ENCODE peak calls at places on chromosomes 3 and 15, in seven cellular contexts. One of them, this sample, is unnamed.

GRCh38 chr15:88982304-88982945 is 69.2 kb upstream of the MFGE8 start:
- DNase-seq in B cell: no peak
- DNase-seq in LoVo: no peak
- DNase-seq in AG20443: peak
- DNase-seq in GM10248: peak
- DNase-seq in AG04450: no peak
- DNase-seq in activated T-helper 2 cell treated with anti-CD3 and anti-CD28 coated beads, Interferon-gamma antibody, Interleukin-2, Interleukin-4, amounts not matched to agents 10 μg/mL and 5 μg/mL and 100 μg/mL, durations not matched to agents 14 hours and 24 hours and 36 hours: no peak
- DNase-seq in this sample: no peak

GRCh38 chr3:137709011-137709601 is 55.0 kb upstream of the SOX14 start:
- DNase-seq in activated T-helper 2 cell treated with anti-CD3 and anti-CD28 coated beads, Interferon-gamma antibody, Interleukin-2, Interleukin-4, amounts not matched to agents 10 μg/mL and 5 μg/mL and 100 μg/mL, durations not matched to agents 14 hours and 24 hours and 36 hours: no peak
- DNase-seq in GM10248: peak
- DNase-seq in LoVo: peak
- DNase-seq in AG20443: no peak
- DNase-seq in B cell: no peak
- DNase-seq in AG04450: no peak
- DNase-seq in this sample: no peak

GRCh38 chr3:46979958-46980497 is 562 bp downstream of the NBEAL2 start:
- DNase-seq in activated T-helper 2 cell treated with anti-CD3 and anti-CD28 coated beads, Interferon-gamma antibody, Interleukin-2, Interleukin-4, amounts not matched to agents 10 μg/mL and 5 μg/mL and 100 μg/mL, durations not matched to agents 14 hours and 24 hours and 36 hours: no peak
- DNase-seq in B cell: no peak
- DNase-seq in AG04450: no peak
- DNase-seq in LoVo: peak
- DNase-seq in AG20443: peak
- DNase-seq in GM10248: no peak
- DNase-seq in this sample: peak

GRCh38 chr3:632571-633170 is 436.1 kb downstream of the CHL1 start:
- DNase-seq in AG20443: no peak
- DNase-seq in LoVo: peak
- DNase-seq in AG04450: no peak
- DNase-seq in activated T-helper 2 cell treated with anti-CD3 and anti-CD28 coated beads, Interferon-gamma antibody, Interleukin-2, Interleukin-4, amounts not matched to agents 10 μg/mL and 5 μg/mL and 100 μg/mL, durations not matched to agents 14 hours and 24 hours and 36 hours: no peak
- DNase-seq in GM10248: peak
- DNase-seq in B cell: peak
- DNase-seq in this sample: peak

GRCh38 chr3:156781310-156782230 is 44.6 kb upstream of the LEKR1 start:
- DNase-seq in GM10248: no peak
- DNase-seq in AG04450: no peak
- DNase-seq in activated T-helper 2 cell treated with anti-CD3 and anti-CD28 coated beads, Interferon-gamma antibody, Interleukin-2, Interleukin-4, amounts not matched to agents 10 μg/mL and 5 μg/mL and 100 μg/mL, durations not matched to agents 14 hours and 24 hours and 36 hours: no peak
- DNase-seq in AG20443: peak
- DNase-seq in LoVo: peak
- DNase-seq in B cell: no peak
- DNase-seq in this sample: no peak

GRCh38 chr3:174062923-174063322 is 665.4 kb downstream of the NLGN1 start:
- DNase-seq in activated T-helper 2 cell treated with anti-CD3 and anti-CD28 coated beads, Interferon-gamma antibody, Interleukin-2, Interleukin-4, amounts not matched to agents 10 μg/mL and 5 μg/mL and 100 μg/mL, durations not matched to agents 14 hours and 24 hours and 36 hours: no peak
- DNase-seq in LoVo: no peak
- DNase-seq in GM10248: no peak
- DNase-seq in AG04450: no peak
- DNase-seq in AG20443: no peak
- DNase-seq in B cell: no peak
- DNase-seq in this sample: no peak

GRCh38 chr3:147384210-147385058 is 21.9 kb downstream of the ZIC4 start:
- DNase-seq in activated T-helper 2 cell treated with anti-CD3 and anti-CD28 coated beads, Interferon-gamma antibody, Interleukin-2, Interleukin-4, amounts not matched to agents 10 μg/mL and 5 μg/mL and 100 μg/mL, durations not matched to agents 14 hours and 24 hours and 36 hours: no peak
- DNase-seq in LoVo: no peak
- DNase-seq in GM10248: no peak
- DNase-seq in AG04450: no peak
- DNase-seq in B cell: no peak
- DNase-seq in AG20443: no peak
- DNase-seq in this sample: no peak

GRCh38 chr3:114213669-114214541 is 23.5 kb downstream of the ZNF80 start:
- DNase-seq in AG20443: peak
- DNase-seq in B cell: peak
- DNase-seq in LoVo: no peak
- DNase-seq in AG04450: peak
- DNase-seq in GM10248: peak
- DNase-seq in activated T-helper 2 cell treated with anti-CD3 and anti-CD28 coated beads, Interferon-gamma antibody, Interleukin-2, Interleukin-4, amounts not matched to agents 10 μg/mL and 5 μg/mL and 100 μg/mL, durations not matched to agents 14 hours and 24 hours and 36 hours: peak
- DNase-seq in this sample: peak

GRCh38 chr3:156150434-156151066 is 30.2 kb downstream of the KCNAB1 start:
- DNase-seq in activated T-helper 2 cell treated with anti-CD3 and anti-CD28 coated beads, Interferon-gamma antibody, Interleukin-2, Interleukin-4, amounts not matched to agents 10 μg/mL and 5 μg/mL and 100 μg/mL, durations not matched to agents 14 hours and 24 hours and 36 hours: no peak
- DNase-seq in B cell: peak
- DNase-seq in AG04450: peak
- DNase-seq in AG20443: peak
- DNase-seq in LoVo: peak
- DNase-seq in GM10248: peak
- DNase-seq in this sample: peak

GRCh38 chr3:120018299-120018698 is 75.9 kb downstream of the GSK3B start:
- DNase-seq in AG20443: no peak
- DNase-seq in LoVo: no peak
- DNase-seq in AG04450: no peak
- DNase-seq in B cell: no peak
- DNase-seq in GM10248: no peak
- DNase-seq in activated T-helper 2 cell treated with anti-CD3 and anti-CD28 coated beads, Interferon-gamma antibody, Interleukin-2, Interleukin-4, amounts not matched to agents 10 μg/mL and 5 μg/mL and 100 μg/mL, durations not matched to agents 14 hours and 24 hours and 36 hours: no peak
- DNase-seq in this sample: no peak

GRCh38 chr3:128378631-128379347 is 87.9 kb downstream of the DNAJB8 start:
- DNase-seq in AG04450: peak
- DNase-seq in B cell: no peak
- DNase-seq in AG20443: peak
- DNase-seq in LoVo: no peak
- DNase-seq in GM10248: no peak
- DNase-seq in activated T-helper 2 cell treated with anti-CD3 and anti-CD28 coated beads, Interferon-gamma antibody, Interleukin-2, Interleukin-4, amounts not matched to agents 10 μg/mL and 5 μg/mL and 100 μg/mL, durations not matched to agents 14 hours and 24 hours and 36 hours: no peak
- DNase-seq in this sample: no peak

GRCh38 chr15:93288718-93289117 is 199.7 kb upstream of the RGMA start:
- DNase-seq in AG04450: no peak
- DNase-seq in AG20443: no peak
- DNase-seq in activated T-helper 2 cell treated with anti-CD3 and anti-CD28 coated beads, Interferon-gamma antibody, Interleukin-2, Interleukin-4, amounts not matched to agents 10 μg/mL and 5 μg/mL and 100 μg/mL, durations not matched to agents 14 hours and 24 hours and 36 hours: no peak
- DNase-seq in GM10248: no peak
- DNase-seq in B cell: no peak
- DNase-seq in LoVo: no peak
- DNase-seq in this sample: peak

GRCh38 chr3:197003461-197004385 is 25.9 kb downstream of the MELTF start:
- DNase-seq in AG20443: no peak
- DNase-seq in GM10248: no peak
- DNase-seq in LoVo: peak
- DNase-seq in activated T-helper 2 cell treated with anti-CD3 and anti-CD28 coated beads, Interferon-gamma antibody, Interleukin-2, Interleukin-4, amounts not matched to agents 10 μg/mL and 5 μg/mL and 100 μg/mL, durations not matched to agents 14 hours and 24 hours and 36 hours: no peak
- DNase-seq in B cell: no peak
- DNase-seq in AG04450: no peak
- DNase-seq in this sample: peak

GRCh38 chr15:32649336-32649735 is 7.8 kb downstream of the SCG5 start:
- DNase-seq in AG20443: peak
- DNase-seq in B cell: no peak
- DNase-seq in GM10248: no peak
- DNase-seq in LoVo: no peak
- DNase-seq in AG04450: no peak
- DNase-seq in activated T-helper 2 cell treated with anti-CD3 and anti-CD28 coated beads, Interferon-gamma antibody, Interleukin-2, Interleukin-4, amounts not matched to agents 10 μg/mL and 5 μg/mL and 100 μg/mL, durations not matched to agents 14 hours and 24 hours and 36 hours: no peak
- DNase-seq in this sample: no peak

GRCh38 chr3:86537171-86537570 is 453.8 kb downstream of the VGLL3 start:
- DNase-seq in activated T-helper 2 cell treated with anti-CD3 and anti-CD28 coated beads, Interferon-gamma antibody, Interleukin-2, Interleukin-4, amounts not matched to agents 10 μg/mL and 5 μg/mL and 100 μg/mL, durations not matched to agents 14 hours and 24 hours and 36 hours: no peak
- DNase-seq in AG04450: no peak
- DNase-seq in AG20443: no peak
- DNase-seq in LoVo: no peak
- DNase-seq in B cell: no peak
- DNase-seq in GM10248: no peak
- DNase-seq in this sample: no peak

GRCh38 chr3:151008699-151009098 is 36.2 kb upstream of the CLRN1 start:
- DNase-seq in LoVo: no peak
- DNase-seq in AG20443: peak
- DNase-seq in B cell: no peak
- DNase-seq in GM10248: no peak
- DNase-seq in activated T-helper 2 cell treated with anti-CD3 and anti-CD28 coated beads, Interferon-gamma antibody, Interleukin-2, Interleukin-4, amounts not matched to agents 10 μg/mL and 5 μg/mL and 100 μg/mL, durations not matched to agents 14 hours and 24 hours and 36 hours: no peak
- DNase-seq in AG04450: peak
- DNase-seq in this sample: no peak

GRCh38 chr15:78306176-78306774 is 6.9 kb upstream of the SKIC8 start:
- DNase-seq in activated T-helper 2 cell treated with anti-CD3 and anti-CD28 coated beads, Interferon-gamma antibody, Interleukin-2, Interleukin-4, amounts not matched to agents 10 μg/mL and 5 μg/mL and 100 μg/mL, durations not matched to agents 14 hours and 24 hours and 36 hours: no peak
- DNase-seq in GM10248: no peak
- DNase-seq in AG20443: peak
- DNase-seq in AG04450: peak
- DNase-seq in LoVo: no peak
- DNase-seq in B cell: no peak
- DNase-seq in this sample: no peak

GRCh38 chr3:196168808-196169391 is 42.3 kb downstream of the ZDHHC19 start:
- DNase-seq in activated T-helper 2 cell treated with anti-CD3 and anti-CD28 coated beads, Interferon-gamma antibody, Interleukin-2, Interleukin-4, amounts not matched to agents 10 μg/mL and 5 μg/mL and 100 μg/mL, durations not matched to agents 14 hours and 24 hours and 36 hours: no peak
- DNase-seq in B cell: no peak
- DNase-seq in AG04450: no peak
- DNase-seq in AG20443: no peak
- DNase-seq in GM10248: no peak
- DNase-seq in LoVo: peak
- DNase-seq in this sample: no peak

GRCh38 chr3:53628546-53629395 is 134.4 kb downstream of the CACNA1D start:
- DNase-seq in AG20443: no peak
- DNase-seq in LoVo: no peak
- DNase-seq in activated T-helper 2 cell treated with anti-CD3 and anti-CD28 coated beads, Interferon-gamma antibody, Interleukin-2, Interleukin-4, amounts not matched to agents 10 μg/mL and 5 μg/mL and 100 μg/mL, durations not matched to agents 14 hours and 24 hours and 36 hours: no peak
- DNase-seq in GM10248: no peak
- DNase-seq in AG04450: no peak
- DNase-seq in B cell: no peak
- DNase-seq in this sample: no peak

GRCh38 chr3:139835830-139836655 is 98.9 kb upstream of the CLSTN2 start:
- DNase-seq in LoVo: no peak
- DNase-seq in AG20443: no peak
- DNase-seq in GM10248: no peak
- DNase-seq in activated T-helper 2 cell treated with anti-CD3 and anti-CD28 coated beads, Interferon-gamma antibody, Interleukin-2, Interleukin-4, amounts not matched to agents 10 μg/mL and 5 μg/mL and 100 μg/mL, durations not matched to agents 14 hours and 24 hours and 36 hours: no peak
- DNase-seq in AG04450: no peak
- DNase-seq in B cell: no peak
- DNase-seq in this sample: no peak

GRCh38 chr3:38649500-38650247 is at the start of gene SCN5A:
- DNase-seq in activated T-helper 2 cell treated with anti-CD3 and anti-CD28 coated beads, Interferon-gamma antibody, Interleukin-2, Interleukin-4, amounts not matched to agents 10 μg/mL and 5 μg/mL and 100 μg/mL, durations not matched to agents 14 hours and 24 hours and 36 hours: peak
- DNase-seq in B cell: peak
- DNase-seq in AG20443: peak
- DNase-seq in AG04450: no peak
- DNase-seq in GM10248: peak
- DNase-seq in LoVo: peak
- DNase-seq in this sample: peak

GRCh38 chr3:147940846-147941245 is 531.7 kb downstream of the ZIC1 start:
- DNase-seq in LoVo: no peak
- DNase-seq in GM10248: no peak
- DNase-seq in AG04450: no peak
- DNase-seq in activated T-helper 2 cell treated with anti-CD3 and anti-CD28 coated beads, Interferon-gamma antibody, Interleukin-2, Interleukin-4, amounts not matched to agents 10 μg/mL and 5 μg/mL and 100 μg/mL, durations not matched to agents 14 hours and 24 hours and 36 hours: no peak
- DNase-seq in B cell: no peak
- DNase-seq in AG20443: no peak
- DNase-seq in this sample: no peak

GRCh38 chr15:74630284-74631086 is 14.8 kb downstream of the CLK3 start:
- DNase-seq in AG04450: no peak
- DNase-seq in activated T-helper 2 cell treated with anti-CD3 and anti-CD28 coated beads, Interferon-gamma antibody, Interleukin-2, Interleukin-4, amounts not matched to agents 10 μg/mL and 5 μg/mL and 100 μg/mL, durations not matched to agents 14 hours and 24 hours and 36 hours: no peak
- DNase-seq in B cell: peak
- DNase-seq in AG20443: no peak
- DNase-seq in GM10248: no peak
- DNase-seq in LoVo: no peak
- DNase-seq in this sample: no peak

GRCh38 chr15:91890614-91891013 is 37.1 kb downstream of the SLCO3A1 start:
- DNase-seq in AG04450: no peak
- DNase-seq in AG20443: peak
- DNase-seq in GM10248: no peak
- DNase-seq in LoVo: peak
- DNase-seq in activated T-helper 2 cell treated with anti-CD3 and anti-CD28 coated beads, Interferon-gamma antibody, Interleukin-2, Interleukin-4, amounts not matched to agents 10 μg/mL and 5 μg/mL and 100 μg/mL, durations not matched to agents 14 hours and 24 hours and 36 hours: no peak
- DNase-seq in B cell: no peak
- DNase-seq in this sample: no peak

GRCh38 chr15:59303641-59304433 is 68.8 kb downstream of the MYO1E start:
- DNase-seq in B cell: no peak
- DNase-seq in LoVo: peak
- DNase-seq in AG20443: no peak
- DNase-seq in activated T-helper 2 cell treated with anti-CD3 and anti-CD28 coated beads, Interferon-gamma antibody, Interleukin-2, Interleukin-4, amounts not matched to agents 10 μg/mL and 5 μg/mL and 100 μg/mL, durations not matched to agents 14 hours and 24 hours and 36 hours: no peak
- DNase-seq in AG04450: no peak
- DNase-seq in GM10248: no peak
- DNase-seq in this sample: no peak

GRCh38 chr15:92161039-92161670 is 232.5 kb upstream of the ST8SIA2 start:
- DNase-seq in GM10248: peak
- DNase-seq in AG04450: no peak
- DNase-seq in AG20443: no peak
- DNase-seq in LoVo: peak
- DNase-seq in B cell: no peak
- DNase-seq in activated T-helper 2 cell treated with anti-CD3 and anti-CD28 coated beads, Interferon-gamma antibody, Interleukin-2, Interleukin-4, amounts not matched to agents 10 μg/mL and 5 μg/mL and 100 μg/mL, durations not matched to agents 14 hours and 24 hours and 36 hours: no peak
- DNase-seq in this sample: no peak

GRCh38 chr3:138025553-138025952 is 15.6 kb downstream of the CLDN18 start:
- DNase-seq in B cell: no peak
- DNase-seq in GM10248: no peak
- DNase-seq in AG04450: no peak
- DNase-seq in activated T-helper 2 cell treated with anti-CD3 and anti-CD28 coated beads, Interferon-gamma antibody, Interleukin-2, Interleukin-4, amounts not matched to agents 10 μg/mL and 5 μg/mL and 100 μg/mL, durations not matched to agents 14 hours and 24 hours and 36 hours: no peak
- DNase-seq in LoVo: no peak
- DNase-seq in AG20443: no peak
- DNase-seq in this sample: no peak

GRCh38 chr3:16064660-16065414 is 109.6 kb upstream of the GALNT15 start:
- DNase-seq in GM10248: no peak
- DNase-seq in B cell: no peak
- DNase-seq in AG20443: peak
- DNase-seq in activated T-helper 2 cell treated with anti-CD3 and anti-CD28 coated beads, Interferon-gamma antibody, Interleukin-2, Interleukin-4, amounts not matched to agents 10 μg/mL and 5 μg/mL and 100 μg/mL, durations not matched to agents 14 hours and 24 hours and 36 hours: no peak
- DNase-seq in LoVo: no peak
- DNase-seq in AG04450: peak
- DNase-seq in this sample: peak

GRCh38 chr3:153785901-153786300 is 335.3 kb upstream of the ARHGEF26 start:
- DNase-seq in AG20443: no peak
- DNase-seq in AG04450: no peak
- DNase-seq in GM10248: no peak
- DNase-seq in activated T-helper 2 cell treated with anti-CD3 and anti-CD28 coated beads, Interferon-gamma antibody, Interleukin-2, Interleukin-4, amounts not matched to agents 10 μg/mL and 5 μg/mL and 100 μg/mL, durations not matched to agents 14 hours and 24 hours and 36 hours: no peak
- DNase-seq in LoVo: no peak
- DNase-seq in B cell: no peak
- DNase-seq in this sample: no peak

GRCh38 chr15:23857028-23857641 is 170.0 kb upstream of the NDN start:
- DNase-seq in LoVo: peak
- DNase-seq in GM10248: no peak
- DNase-seq in AG04450: no peak
- DNase-seq in B cell: no peak
- DNase-seq in activated T-helper 2 cell treated with anti-CD3 and anti-CD28 coated beads, Interferon-gamma antibody, Interleukin-2, Interleukin-4, amounts not matched to agents 10 μg/mL and 5 μg/mL and 100 μg/mL, durations not matched to agents 14 hours and 24 hours and 36 hours: no peak
- DNase-seq in AG20443: peak
- DNase-seq in this sample: peak

GRCh38 chr3:81968628-81969027 is 207.2 kb upstream of the GBE1 start:
- DNase-seq in AG04450: no peak
- DNase-seq in B cell: no peak
- DNase-seq in GM10248: no peak
- DNase-seq in LoVo: no peak
- DNase-seq in activated T-helper 2 cell treated with anti-CD3 and anti-CD28 coated beads, Interferon-gamma antibody, Interleukin-2, Interleukin-4, amounts not matched to agents 10 μg/mL and 5 μg/mL and 100 μg/mL, durations not matched to agents 14 hours and 24 hours and 36 hours: no peak
- DNase-seq in AG20443: peak
- DNase-seq in this sample: no peak

GRCh38 chr3:149771652-149772271 is 19.5 kb upstream of the COMMD2 start:
- DNase-seq in AG04450: no peak
- DNase-seq in AG20443: peak
- DNase-seq in activated T-helper 2 cell treated with anti-CD3 and anti-CD28 coated beads, Interferon-gamma antibody, Interleukin-2, Interleukin-4, amounts not matched to agents 10 μg/mL and 5 μg/mL and 100 μg/mL, durations not matched to agents 14 hours and 24 hours and 36 hours: no peak
- DNase-seq in LoVo: peak
- DNase-seq in GM10248: peak
- DNase-seq in B cell: peak
- DNase-seq in this sample: peak

This sample was measured in DND-41.